ENCODE peak calls at places on chromosome 6, in four cellular contexts. P is K562, B is HepG2, M is GM12878. V is an unnamed sample.

GRCh38 chr6:133767571-133767970 is 121.3 kb upstream of the TCF21 start:
- DNase-seq in P (no peak), B (no peak), M (no peak), V (no peak)

GRCh38 chr6:141229296-141229695 is 903.4 kb upstream of the GJE1 start:
- DNase-seq in P (no peak), B (no peak), M (no peak), V (no peak)

GRCh38 chr6:17640477-17640917 is 40.4 kb downstream of the FAM8A1 start:
- DNase-seq in P (no peak), B (no peak), M (no peak), V (no peak)

GRCh38 chr6:138162104-138162946 is 586 bp downstream of the ARFGEF3 start:
- DNase-seq in P (no peak), B (no peak), M (no peak), V (peak)

GRCh38 chr6:16179970-16180431 is 51.1 kb downstream of the MYLIP start:
- DNase-seq in P (no peak), B (no peak), M (no peak), V (no peak)

GRCh38 chr6:26550250-26550993 is 12.3 kb downstream of the HMGN4 start:
- DNase-seq in P (peak), B (peak), M (no peak), V (peak)

GRCh38 chr6:28393912-28394662 is 5.5 kb downstream of the ZSCAN12 start:
- DNase-seq in P (peak), B (peak), M (no peak), V (peak)

GRCh38 chr6:12075067-12075563 is 63.0 kb downstream of the HIVEP1 start:
- DNase-seq in P (no peak), B (peak), M (no peak), V (no peak)

GRCh38 chr6:118284736-118285360 is 263.2 kb upstream of the PLN start:
- DNase-seq in P (no peak), B (no peak), M (no peak), V (no peak)

GRCh38 chr6:162005375-162005774 is 722.2 kb downstream of the PRKN start:
- DNase-seq in P (no peak), B (no peak), M (no peak), V (no peak)

GRCh38 chr6:169093121-169093723 is 160.4 kb downstream of the THBS2 start:
- DNase-seq in P (no peak), B (no peak), M (no peak), V (no peak)

GRCh38 chr6:169093770-169094553 is 159.7 kb downstream of the THBS2 start:
- DNase-seq in P (no peak), B (no peak), M (no peak), V (no peak)

GRCh38 chr6:169088761-169089160 is 164.9 kb downstream of the THBS2 start:
- DNase-seq in P (no peak), B (no peak), M (no peak), V (no peak)

GRCh38 chr6:169095153-169095552 is 158.5 kb downstream of the THBS2 start:
- DNase-seq in P (no peak), B (no peak), M (no peak), V (no peak)

GRCh38 chr6:169092375-169092774 is 161.3 kb downstream of the THBS2 start:
- DNase-seq in P (no peak), B (no peak), M (no peak), V (no peak)
- TF ChIP-seq NFIC in P (no peak), B (no peak), M (no peak), V (no peak)

DNA sequence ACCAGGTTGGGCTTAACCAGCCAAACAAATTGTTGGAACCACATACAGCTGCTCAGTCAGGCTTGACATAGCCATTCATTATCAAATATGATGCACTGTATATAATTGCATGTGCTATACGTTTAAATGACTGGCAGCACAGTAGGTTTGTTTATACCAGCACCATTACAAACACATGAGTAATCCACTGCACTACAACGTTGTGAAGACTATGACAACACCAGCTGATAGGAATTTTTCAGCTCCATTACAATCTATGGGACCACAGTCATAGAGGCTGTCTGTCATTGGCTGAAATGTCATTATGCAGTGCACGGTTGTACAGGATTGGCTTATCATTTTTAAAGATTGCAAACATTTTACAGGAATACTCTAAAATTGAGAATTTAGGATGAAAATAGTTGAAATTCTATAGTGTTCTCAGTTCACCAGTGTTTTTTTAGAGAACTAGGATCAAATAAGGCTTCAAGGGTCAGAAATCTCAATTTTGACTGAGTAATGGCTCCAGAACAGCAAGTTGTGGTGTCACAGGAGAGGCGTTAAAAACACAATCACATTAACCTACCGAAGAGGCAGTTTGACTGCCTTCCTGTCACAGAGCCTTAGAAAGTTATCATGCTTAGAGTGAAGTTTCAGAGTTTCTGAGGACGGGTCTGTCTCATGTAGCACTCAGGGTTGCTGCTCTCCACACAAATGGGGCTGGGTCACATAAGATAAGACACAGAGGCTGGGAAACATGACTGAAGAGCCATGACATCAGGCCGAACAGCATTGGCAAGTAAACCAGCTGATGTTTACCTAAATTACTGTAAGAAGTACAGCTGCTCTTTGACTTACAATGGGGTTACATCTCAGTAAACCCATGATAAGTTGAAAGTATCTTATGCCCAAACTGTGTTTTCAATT is 60.7 kb upstream of the SMLR1 start:
- DNase-seq in P (no peak), B (no peak), M (no peak), V (no peak)
- TF ChIP-seq NFIC in P (no peak), B (no peak), M (no peak), V (no peak)

DNA sequence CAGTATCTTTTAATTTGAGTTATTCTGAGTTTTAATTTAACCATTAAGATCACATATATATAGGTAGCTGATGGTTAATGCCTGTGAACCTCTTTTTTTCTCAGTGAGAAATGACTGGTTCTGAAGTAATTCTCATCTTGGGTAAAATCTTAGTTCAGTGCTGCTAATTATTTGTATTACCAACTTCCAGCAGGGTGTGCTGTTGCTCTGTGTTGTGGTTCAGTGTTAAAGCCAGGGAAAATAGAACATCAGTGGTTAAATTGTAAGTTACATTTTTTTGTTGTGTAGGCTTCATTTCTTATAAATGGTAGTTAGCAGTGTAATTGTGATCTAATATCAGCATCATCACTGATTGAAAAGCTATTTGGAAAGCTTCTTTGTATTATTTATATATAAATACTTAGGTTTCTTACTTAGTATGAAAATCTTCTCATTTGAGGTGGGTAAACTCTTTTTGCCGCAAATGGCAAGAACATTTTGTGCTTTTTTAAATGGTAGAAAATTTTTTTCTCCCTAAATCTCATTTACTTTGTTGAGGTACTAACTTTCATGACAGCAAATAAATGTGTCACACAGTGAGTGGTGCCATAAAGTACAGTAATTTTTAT is 43.7 kb downstream of the CDC5L start:
- DNase-seq in P (peak), B (peak), M (peak), V (peak)
- TF ChIP-seq NFIC in P (no peak), B (no peak), M (no peak), V (no peak)

DNA sequence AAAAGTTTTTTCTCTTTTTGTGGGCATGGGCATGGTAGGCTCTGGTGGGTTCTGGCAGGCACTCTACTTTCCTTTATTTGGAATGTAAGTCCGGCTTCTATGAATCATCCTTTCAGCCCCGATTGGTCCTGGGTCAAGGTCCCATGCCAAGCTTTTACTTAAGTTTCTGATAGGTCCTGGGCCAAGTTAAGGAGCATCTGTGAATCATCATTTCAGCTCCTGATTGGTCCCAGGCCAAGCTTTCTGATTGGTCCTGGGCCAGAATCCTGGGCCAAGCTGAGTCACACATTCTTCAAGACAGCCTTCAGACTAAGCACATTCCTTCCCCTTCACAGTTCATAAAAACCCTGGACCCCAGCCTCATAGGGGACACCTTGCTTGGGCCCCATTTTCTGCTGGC is 231.0 kb upstream of the EYS start:
- DNase-seq in P (no peak), B (no peak), M (no peak), V (no peak)
- TF ChIP-seq NFIC in P (no peak), B (no peak), M (no peak), V (no peak)

GRCh38 chr6:156825475-156825874 is 48.3 kb downstream of the ARID1B start:
- DNase-seq in P (no peak), B (no peak), M (no peak), V (no peak)

GRCh38 chr6:156826290-156826955 is 49.2 kb downstream of the ARID1B start:
- DNase-seq in P (no peak), B (no peak), M (no peak), V (no peak)

GRCh38 chr6:156827382-156827781 is 50.2 kb downstream of the ARID1B start:
- DNase-seq in P (no peak), B (no peak), M (no peak), V (peak)

GRCh38 chr6:156830126-156830525 is 52.9 kb downstream of the ARID1B start:
- DNase-seq in P (no peak), B (no peak), M (no peak), V (no peak)

GRCh38 chr6:156828280-156828703 is 51.1 kb downstream of the ARID1B start:
- DNase-seq in P (no peak), B (peak), M (no peak), V (no peak)
- TF ChIP-seq NFIC in P (no peak), B (no peak), M (no peak), V (no peak)

GRCh38 chr6:1596088-1596852 is 13.4 kb upstream of the FOXC1 start:
- DNase-seq in P (peak), B (peak), M (no peak), V (peak)
- TF ChIP-seq NFIC in P (no peak), B (no peak), M (no peak), V (no peak)

DNA sequence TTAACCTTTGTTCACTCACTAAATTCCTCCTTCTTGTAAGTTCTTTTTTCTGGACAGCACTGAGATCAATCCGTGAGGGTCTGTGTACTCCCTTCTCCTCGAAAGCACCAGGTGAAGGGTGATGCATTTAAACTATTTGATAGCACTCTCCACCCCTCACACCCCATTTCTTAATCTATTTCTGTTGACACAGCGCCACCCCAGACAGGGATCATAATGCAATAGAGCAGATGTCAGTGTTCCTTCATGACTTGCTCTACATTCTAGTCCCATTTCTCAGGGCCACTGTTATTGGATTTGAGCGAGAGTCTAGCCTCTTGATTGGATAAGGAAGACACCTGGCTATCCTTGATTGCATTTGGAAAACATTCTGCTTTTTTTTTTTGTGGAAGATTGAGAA is 46.3 kb downstream of the PPP1R14C start:
- DNase-seq in P (no peak), B (no peak), M (no peak), V (no peak)
- TF ChIP-seq NFIC in P (no peak), B (no peak), M (no peak), V (no peak)

DNA sequence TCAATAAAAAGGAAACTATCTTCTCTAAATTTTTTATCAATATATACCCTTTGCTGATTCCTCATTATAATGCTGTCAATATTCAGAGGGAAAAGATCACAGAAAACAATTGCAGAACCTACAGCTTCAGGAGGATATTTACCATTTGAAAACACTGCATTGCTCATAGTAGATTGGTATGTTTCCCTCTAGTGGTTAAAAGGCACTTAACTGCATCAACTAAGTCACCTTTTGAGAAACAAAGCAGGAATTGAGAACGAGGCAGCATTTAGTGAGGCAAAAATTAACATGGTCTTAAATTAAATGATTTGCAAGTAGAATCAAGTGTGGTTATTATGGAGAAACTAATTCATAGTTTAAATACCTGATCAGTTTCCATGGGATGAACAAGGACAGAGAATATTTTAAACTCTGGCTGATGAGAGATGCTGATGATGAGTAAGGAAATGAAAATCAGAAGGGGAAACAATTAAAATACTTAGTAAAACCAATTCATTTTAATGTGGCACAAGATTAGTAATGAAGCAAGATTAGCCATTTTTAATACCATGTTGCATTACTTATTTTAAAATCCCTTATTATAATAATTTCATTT is 642.1 kb downstream of the EPHA7 start:
- DNase-seq in P (no peak), B (peak), M (no peak), V (no peak)
- TF ChIP-seq NFIC in P (no peak), B (no peak), M (no peak), V (no peak)

V was measured in SK-N-SH.